ENCODE peak calls at places on chromosome 7, in seven cellular contexts. One of them, this sample, is unnamed.

GRCh38 chr7:55265836-55266235 is 99.3 kb upstream of the LANCL2 start:
- DNase-seq in NCI-H1417: no peak
- DNase-seq in stimulated activated CD4-positive, alpha-beta T cell treated with anti-CD3 and anti-CD28 coated beads, Interleukin-15, amount 100 ng/mL, for 24 hours: no peak
- DNase-seq in lower lobe of right lung: no peak
- DNase-seq in activated T-cell treated with anti-CD3 and anti-CD28 coated beads, Interleukin-2, amount 50 U/mL, for 72 hours: no peak
- DNase-seq in left ventricle myocardium superior: no peak
- DNase-seq in H54: no peak
- DNase-seq in this sample: no peak

GRCh38 chr7:5643280-5643679 is 138.2 kb downstream of the RNF216 start:
- DNase-seq in NCI-H1417: no peak
- DNase-seq in stimulated activated CD4-positive, alpha-beta T cell treated with anti-CD3 and anti-CD28 coated beads, Interleukin-15, amount 100 ng/mL, for 24 hours: peak
- DNase-seq in lower lobe of right lung: no peak
- DNase-seq in activated T-cell treated with anti-CD3 and anti-CD28 coated beads, Interleukin-2, amount 50 U/mL, for 72 hours: peak
- DNase-seq in left ventricle myocardium superior: peak
- DNase-seq in H54: no peak
- DNase-seq in this sample: peak

GRCh38 chr7:151673216-151673615 is 153.5 kb upstream of the RHEB start:
- DNase-seq in NCI-H1417: no peak
- DNase-seq in stimulated activated CD4-positive, alpha-beta T cell treated with anti-CD3 and anti-CD28 coated beads, Interleukin-15, amount 100 ng/mL, for 24 hours: no peak
- DNase-seq in lower lobe of right lung: no peak
- DNase-seq in activated T-cell treated with anti-CD3 and anti-CD28 coated beads, Interleukin-2, amount 50 U/mL, for 72 hours: no peak
- DNase-seq in left ventricle myocardium superior: no peak
- DNase-seq in H54: no peak
- DNase-seq in this sample: no peak

GRCh38 chr7:118305686-118306085 is 81.2 kb downstream of the ANKRD7 start:
- DNase-seq in NCI-H1417: no peak
- DNase-seq in stimulated activated CD4-positive, alpha-beta T cell treated with anti-CD3 and anti-CD28 coated beads, Interleukin-15, amount 100 ng/mL, for 24 hours: no peak
- DNase-seq in lower lobe of right lung: no peak
- DNase-seq in activated T-cell treated with anti-CD3 and anti-CD28 coated beads, Interleukin-2, amount 50 U/mL, for 72 hours: no peak
- DNase-seq in left ventricle myocardium superior: no peak
- DNase-seq in H54: no peak
- DNase-seq in this sample: no peak

GRCh38 chr7:150845471-150845870 is 6.8 kb upstream of the AOC1 start:
- DNase-seq in NCI-H1417: no peak
- DNase-seq in stimulated activated CD4-positive, alpha-beta T cell treated with anti-CD3 and anti-CD28 coated beads, Interleukin-15, amount 100 ng/mL, for 24 hours: no peak
- DNase-seq in lower lobe of right lung: no peak
- DNase-seq in activated T-cell treated with anti-CD3 and anti-CD28 coated beads, Interleukin-2, amount 50 U/mL, for 72 hours: no peak
- DNase-seq in left ventricle myocardium superior: peak
- DNase-seq in H54: no peak
- DNase-seq in this sample: no peak

GRCh38 chr7:46356365-46356764 is 435.3 kb upstream of the IGFBP3 start:
- DNase-seq in NCI-H1417: no peak
- DNase-seq in stimulated activated CD4-positive, alpha-beta T cell treated with anti-CD3 and anti-CD28 coated beads, Interleukin-15, amount 100 ng/mL, for 24 hours: no peak
- DNase-seq in lower lobe of right lung: no peak
- DNase-seq in activated T-cell treated with anti-CD3 and anti-CD28 coated beads, Interleukin-2, amount 50 U/mL, for 72 hours: no peak
- DNase-seq in left ventricle myocardium superior: no peak
- DNase-seq in H54: no peak
- DNase-seq in this sample: no peak

GRCh38 chr7:152909683-152910544 is 150.4 kb downstream of the ACTR3B start:
- DNase-seq in NCI-H1417: no peak
- DNase-seq in stimulated activated CD4-positive, alpha-beta T cell treated with anti-CD3 and anti-CD28 coated beads, Interleukin-15, amount 100 ng/mL, for 24 hours: no peak
- DNase-seq in lower lobe of right lung: no peak
- DNase-seq in activated T-cell treated with anti-CD3 and anti-CD28 coated beads, Interleukin-2, amount 50 U/mL, for 72 hours: no peak
- DNase-seq in left ventricle myocardium superior: no peak
- DNase-seq in H54: no peak
- DNase-seq in this sample: no peak

GRCh38 chr7:139700505-139701235 is 77.1 kb downstream of the HIPK2 start:
- DNase-seq in NCI-H1417: no peak
- DNase-seq in stimulated activated CD4-positive, alpha-beta T cell treated with anti-CD3 and anti-CD28 coated beads, Interleukin-15, amount 100 ng/mL, for 24 hours: no peak
- DNase-seq in lower lobe of right lung: no peak
- DNase-seq in activated T-cell treated with anti-CD3 and anti-CD28 coated beads, Interleukin-2, amount 50 U/mL, for 72 hours: no peak
- DNase-seq in left ventricle myocardium superior: no peak
- DNase-seq in H54: no peak
- DNase-seq in this sample: no peak

GRCh38 chr7:98174334-98175259 is 36.6 kb upstream of the BHLHA15 start:
- DNase-seq in NCI-H1417: no peak
- DNase-seq in stimulated activated CD4-positive, alpha-beta T cell treated with anti-CD3 and anti-CD28 coated beads, Interleukin-15, amount 100 ng/mL, for 24 hours: no peak
- DNase-seq in lower lobe of right lung: peak
- DNase-seq in activated T-cell treated with anti-CD3 and anti-CD28 coated beads, Interleukin-2, amount 50 U/mL, for 72 hours: no peak
- DNase-seq in left ventricle myocardium superior: peak
- DNase-seq in H54: no peak
- DNase-seq in this sample: no peak

GRCh38 chr7:20010877-20011276 is 206.3 kb downstream of the MACC1 start:
- DNase-seq in NCI-H1417: no peak
- DNase-seq in stimulated activated CD4-positive, alpha-beta T cell treated with anti-CD3 and anti-CD28 coated beads, Interleukin-15, amount 100 ng/mL, for 24 hours: no peak
- DNase-seq in lower lobe of right lung: no peak
- DNase-seq in activated T-cell treated with anti-CD3 and anti-CD28 coated beads, Interleukin-2, amount 50 U/mL, for 72 hours: no peak
- DNase-seq in left ventricle myocardium superior: no peak
- DNase-seq in H54: no peak
- DNase-seq in this sample: no peak

GRCh38 chr7:155097338-155097737 is 27.2 kb downstream of the HTR5A start:
- DNase-seq in NCI-H1417: no peak
- DNase-seq in stimulated activated CD4-positive, alpha-beta T cell treated with anti-CD3 and anti-CD28 coated beads, Interleukin-15, amount 100 ng/mL, for 24 hours: no peak
- DNase-seq in lower lobe of right lung: no peak
- DNase-seq in activated T-cell treated with anti-CD3 and anti-CD28 coated beads, Interleukin-2, amount 50 U/mL, for 72 hours: no peak
- DNase-seq in left ventricle myocardium superior: no peak
- DNase-seq in H54: no peak
- DNase-seq in this sample: no peak

GRCh38 chr7:113487925-113488731 is 369.8 kb upstream of the SMIM30 start:
- DNase-seq in NCI-H1417: no peak
- DNase-seq in stimulated activated CD4-positive, alpha-beta T cell treated with anti-CD3 and anti-CD28 coated beads, Interleukin-15, amount 100 ng/mL, for 24 hours: no peak
- DNase-seq in lower lobe of right lung: peak
- DNase-seq in activated T-cell treated with anti-CD3 and anti-CD28 coated beads, Interleukin-2, amount 50 U/mL, for 72 hours: no peak
- DNase-seq in left ventricle myocardium superior: no peak
- DNase-seq in H54: no peak
- DNase-seq in this sample: no peak

GRCh38 chr7:44105832-44106231 is 1.7 kb downstream of the AEBP1 start:
- DNase-seq in NCI-H1417: no peak
- DNase-seq in stimulated activated CD4-positive, alpha-beta T cell treated with anti-CD3 and anti-CD28 coated beads, Interleukin-15, amount 100 ng/mL, for 24 hours: no peak
- DNase-seq in lower lobe of right lung: no peak
- DNase-seq in activated T-cell treated with anti-CD3 and anti-CD28 coated beads, Interleukin-2, amount 50 U/mL, for 72 hours: no peak
- DNase-seq in left ventricle myocardium superior: no peak
- DNase-seq in H54: no peak
- DNase-seq in this sample: no peak

GRCh38 chr7:99618726-99619125 is 2.0 kb downstream of the ZSCAN25 start:
- DNase-seq in NCI-H1417: no peak
- DNase-seq in stimulated activated CD4-positive, alpha-beta T cell treated with anti-CD3 and anti-CD28 coated beads, Interleukin-15, amount 100 ng/mL, for 24 hours: no peak
- DNase-seq in lower lobe of right lung: no peak
- DNase-seq in activated T-cell treated with anti-CD3 and anti-CD28 coated beads, Interleukin-2, amount 50 U/mL, for 72 hours: no peak
- DNase-seq in left ventricle myocardium superior: no peak
- DNase-seq in H54: peak
- DNase-seq in this sample: no peak

GRCh38 chr7:50422858-50423257 is 27.3 kb downstream of the FIGNL1 start:
- DNase-seq in NCI-H1417: no peak
- DNase-seq in stimulated activated CD4-positive, alpha-beta T cell treated with anti-CD3 and anti-CD28 coated beads, Interleukin-15, amount 100 ng/mL, for 24 hours: no peak
- DNase-seq in lower lobe of right lung: no peak
- DNase-seq in activated T-cell treated with anti-CD3 and anti-CD28 coated beads, Interleukin-2, amount 50 U/mL, for 72 hours: no peak
- DNase-seq in left ventricle myocardium superior: no peak
- DNase-seq in H54: no peak
- DNase-seq in this sample: no peak

GRCh38 chr7:35729061-35729783 is 34.3 kb upstream of the HERPUD2 start:
- DNase-seq in NCI-H1417: no peak
- DNase-seq in stimulated activated CD4-positive, alpha-beta T cell treated with anti-CD3 and anti-CD28 coated beads, Interleukin-15, amount 100 ng/mL, for 24 hours: peak
- DNase-seq in lower lobe of right lung: no peak
- DNase-seq in activated T-cell treated with anti-CD3 and anti-CD28 coated beads, Interleukin-2, amount 50 U/mL, for 72 hours: peak
- DNase-seq in left ventricle myocardium superior: no peak
- DNase-seq in H54: no peak
- DNase-seq in this sample: no peak

GRCh38 chr7:48255046-48255445 is 83.8 kb downstream of the ABCA13 start:
- DNase-seq in NCI-H1417: no peak
- DNase-seq in stimulated activated CD4-positive, alpha-beta T cell treated with anti-CD3 and anti-CD28 coated beads, Interleukin-15, amount 100 ng/mL, for 24 hours: peak
- DNase-seq in lower lobe of right lung: no peak
- DNase-seq in activated T-cell treated with anti-CD3 and anti-CD28 coated beads, Interleukin-2, amount 50 U/mL, for 72 hours: peak
- DNase-seq in left ventricle myocardium superior: no peak
- DNase-seq in H54: no peak
- DNase-seq in this sample: no peak

GRCh38 chr7:95027181-95027872 is 119.9 kb downstream of the PPP1R9A start:
- DNase-seq in NCI-H1417: no peak
- DNase-seq in stimulated activated CD4-positive, alpha-beta T cell treated with anti-CD3 and anti-CD28 coated beads, Interleukin-15, amount 100 ng/mL, for 24 hours: no peak
- DNase-seq in lower lobe of right lung: no peak
- DNase-seq in activated T-cell treated with anti-CD3 and anti-CD28 coated beads, Interleukin-2, amount 50 U/mL, for 72 hours: no peak
- DNase-seq in left ventricle myocardium superior: no peak
- DNase-seq in H54: no peak
- DNase-seq in this sample: no peak

GRCh38 chr7:119175916-119176627 is 951.6 kb downstream of the ANKRD7 start:
- DNase-seq in NCI-H1417: peak
- DNase-seq in stimulated activated CD4-positive, alpha-beta T cell treated with anti-CD3 and anti-CD28 coated beads, Interleukin-15, amount 100 ng/mL, for 24 hours: peak
- DNase-seq in lower lobe of right lung: no peak
- DNase-seq in activated T-cell treated with anti-CD3 and anti-CD28 coated beads, Interleukin-2, amount 50 U/mL, for 72 hours: peak
- DNase-seq in left ventricle myocardium superior: no peak
- DNase-seq in H54: peak
- DNase-seq in this sample: peak

This sample was measured in activated naive CD4-positive, alpha-beta T cell treated with anti-CD3 and anti-CD28 coated beads, Interleukin-2, amount 10 ng/mL, durations not matched to agents 7 days and 5 days.